ENCODE peak calls at places on chromosomes 4 and X, in five cellular contexts. A is HCT116, O is GM12878, Z is HepG2, W is H1. I is an unnamed sample.

GRCh38 chrX:100928660-100929613 is at the start of gene XKRX:
- DNase-seq in Z (no peak), W (no peak), A (peak; percentile 35), O (no peak), I (peak; percentile 11)

GRCh38 chr4:107740381-107740780 is 20.3 kb upstream of the PAPSS1 start:
- DNase-seq in O (no peak), Z (no peak), W (no peak), A (no peak), I (no peak)

GRCh38 chr4:6986067-6986780 is 56.9 kb upstream of the TADA2B start:
- DNase-seq in Z (no peak), O (no peak), W (no peak), A (no peak), I (peak; percentile 48)

GRCh38 chr4:137454767-137455166 is 77.5 kb downstream of the PCDH18 start:
- DNase-seq in W (no peak), Z (no peak), O (no peak), A (no peak), I (no peak)

GRCh38 chr4:28686618-28687017 is 1826.0 kb downstream of the STIM2 start:
- DNase-seq in O (no peak), W (peak; percentile 27), Z (peak; percentile 8), A (peak; percentile 58), I (peak; percentile 10)

GRCh38 chr4:2116687-2117400 is 57.7 kb downstream of the NAT8L start:
- DNase-seq in W (no peak), Z (no peak), O (no peak), A (no peak), I (no peak)

GRCh38 chr4:134546279-134546678 is 344.7 kb upstream of the PABPC4L start:
- DNase-seq in W (no peak), O (no peak), A (no peak), Z (no peak), I (no peak)

GRCh38 chr4:173074501-173074946 is 94.1 kb upstream of the GALNT7 start:
- DNase-seq in W (peak; percentile 87), Z (no peak), O (no peak), A (peak; percentile 4), I (no peak)

DNA sequence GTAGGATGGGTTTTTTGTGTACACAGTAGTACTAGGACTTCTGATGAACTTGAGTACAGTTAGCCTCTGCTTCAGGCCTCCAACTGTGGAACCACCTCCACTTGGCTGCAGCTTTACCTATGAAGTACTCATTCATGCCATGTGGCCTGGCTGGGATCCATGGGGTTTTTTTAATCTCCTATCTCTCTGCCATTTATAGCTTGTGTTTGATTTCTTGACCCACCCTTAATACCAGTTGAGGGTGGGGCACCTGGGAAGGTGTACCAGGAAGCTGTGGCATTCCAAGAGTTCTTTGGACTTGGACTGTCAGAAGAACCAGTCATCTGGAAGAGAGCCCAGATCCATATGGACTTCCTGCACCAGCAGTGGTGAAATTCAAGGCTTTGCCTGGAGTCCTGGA is 230.1 kb downstream of the SHROOM3 start:
- DNase-seq in Z (no peak), O (no peak), W (no peak), A (peak; percentile 82), I (no peak)
- H3K9me3 ChIP-seq in Z (no peaks in the 10 kb centered on the region), O (no peaks in the 10 kb centered on the region), W (no peaks in the 10 kb centered on the region), A (no peaks in the 10 kb centered on the region), I (no peaks in the 10 kb centered on the region)

GRCh38 chr4:76688737-76689078 is 209.2 kb downstream of the SOWAHB start:
- DNase-seq in Z (no peak), W (no peak), A (no peak), O (no peak), I (no peak)

GRCh38 chr4:76690091-76690905 is 207.6 kb downstream of the SOWAHB start:
- DNase-seq in Z (no peak), O (no peak), W (no peak), A (no peak), I (no peak)

GRCh38 chr4:76690906-76691275 is 207.1 kb downstream of the SOWAHB start:
- DNase-seq in Z (no peak), A (no peak), O (no peak), W (no peak), I (no peak)

GRCh38 chr4:76687730-76688441 is 210.1 kb downstream of the SOWAHB start:
- DNase-seq in W (no peak), A (no peak), O (no peak), Z (no peak), I (no peak)

DNA sequence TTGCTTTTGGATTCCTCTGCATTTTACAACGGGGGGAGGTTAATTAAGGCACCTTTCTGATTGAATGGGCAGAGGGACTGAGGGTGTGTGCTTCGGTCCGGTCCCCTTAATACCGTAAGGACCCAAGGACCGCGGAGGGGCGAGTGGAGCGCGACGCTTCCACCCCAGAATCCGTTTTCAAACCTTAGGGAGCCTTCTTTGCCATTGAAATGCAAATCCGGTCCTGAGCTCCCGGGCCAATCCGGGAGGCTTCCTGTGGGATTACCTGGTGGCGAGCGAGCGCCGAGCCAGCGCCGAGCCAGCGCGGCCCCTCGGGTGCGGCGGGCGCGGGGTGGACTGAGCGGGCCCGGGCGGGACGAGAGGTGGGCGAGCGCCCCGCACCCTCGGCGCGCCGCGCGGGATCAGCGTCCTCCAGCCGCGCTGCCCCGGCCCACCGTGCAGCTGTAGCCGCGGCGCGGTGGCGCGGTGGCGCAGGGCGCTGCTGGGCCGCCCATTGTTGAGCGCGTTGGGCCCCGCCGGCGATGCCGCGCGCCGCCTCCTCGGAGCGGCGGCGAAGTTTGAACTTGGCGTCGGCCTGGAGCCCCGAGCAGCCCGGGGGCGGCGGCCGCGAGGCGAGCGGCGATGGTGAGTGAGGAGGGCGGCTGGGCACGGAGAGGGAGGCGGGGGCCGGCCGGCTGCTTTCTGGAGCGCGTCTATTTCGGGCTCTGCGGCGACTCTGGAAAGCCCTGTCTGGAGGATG is 208.7 kb downstream of the SOWAHB start:
- DNase-seq in O (no peak), A (peak; percentile 18), Z (no peak), W (no peak), I (no peak)
- TF ChIP-seq SP1 in O (no peak), A (no peak), Z (no peak), W (no peak), I (no peak)

DNA sequence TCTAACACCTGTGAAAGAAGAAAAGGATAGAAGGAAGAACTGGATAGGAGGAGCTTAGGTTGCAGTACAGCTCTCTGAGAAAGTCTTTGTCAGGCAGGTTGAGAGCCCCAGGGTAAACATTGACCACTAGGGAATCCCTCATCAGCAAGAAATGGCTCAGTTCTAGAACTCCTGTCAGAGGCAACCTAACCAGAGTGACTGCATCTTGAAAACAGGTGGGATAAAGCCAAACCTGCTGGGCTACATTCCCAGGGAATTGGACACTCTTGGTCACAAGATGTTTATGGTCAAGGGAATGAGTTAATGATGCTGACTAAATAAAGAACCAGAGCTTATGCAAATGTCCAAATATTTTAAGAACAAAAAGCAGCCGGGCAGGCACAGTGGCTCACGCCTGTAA is 108.3 kb upstream of the MED14 start:
- DNase-seq in O (no peak), W (no peak), A (no peak), Z (no peak), I (no peak)
- H3K9me3 ChIP-seq in O (peaks cover 18% of the 10 kb centered on the region), W (peaks cover 34% of the 10 kb centered on the region), A (no peaks in the 10 kb centered on the region), Z (peaks cover 13% of the 10 kb centered on the region), I (no peaks in the 10 kb centered on the region)

GRCh38 chrX:96361844-96362243 is 322.8 kb upstream of the DIAPH2 start:
- DNase-seq in W (no peak), O (no peak), A (no peak), Z (no peak), I (no peak)
- TF ChIP-seq SP1 in W (no peak), O (no peak), A (no peak), Z (no peak), I (no peak)

GRCh38 chrX:630007-630921 is at the start of gene SHOX:
- DNase-seq in W (no peak), Z (no peak), O (no peak), A (no peak), I (no peak)
- H3K9me3 ChIP-seq in W (no peaks in the 10 kb centered on the region), Z (no peaks in the 10 kb centered on the region), O (no peaks in the 10 kb centered on the region), A (no peaks in the 10 kb centered on the region), I (no peaks in the 10 kb centered on the region)

GRCh38 chrX:19867411-19867732 is 20.0 kb downstream of the SH3KBP1 start:
- DNase-seq in Z (no peak), O (no peak), W (no peak), A (no peak), I (no peak)
- TF ChIP-seq SP1 in Z (no peak), O (no peak), W (no peak), A (no peak), I (no peak)

DNA sequence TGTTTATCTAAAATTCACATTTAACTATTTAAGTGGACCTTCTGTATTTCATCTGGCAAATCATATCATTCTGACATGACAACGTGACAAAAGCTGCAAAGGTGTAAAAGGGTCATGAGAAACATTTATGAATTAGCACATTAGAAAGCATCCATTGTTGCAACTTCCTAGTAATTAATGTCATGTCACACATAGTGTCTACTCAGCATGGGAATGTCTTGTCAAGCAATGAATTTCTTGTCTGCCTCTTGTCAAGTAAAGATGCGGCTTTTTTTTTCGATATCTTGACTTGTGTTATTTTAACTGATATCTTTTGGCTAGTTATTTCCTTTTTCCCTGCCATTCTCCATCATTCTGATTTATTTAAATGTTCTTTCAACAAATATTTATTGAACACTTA is 463.5 kb upstream of the CXorf51B start:
- DNase-seq in Z (no peak), O (no peak), W (no peak), A (no peak), I (no peak)
- H3K9me3 ChIP-seq in Z (peaks cover 63% of the 10 kb centered on the region), O (no peaks in the 10 kb centered on the region), W (no peaks in the 10 kb centered on the region), A (no peaks in the 10 kb centered on the region), I (no peaks in the 10 kb centered on the region)